ENCODE peak calls at places on chromosomes 12 and 14, in nine cellular contexts. One of them, this sample, is unnamed.
A peak's percentile ranks its signal among the peaks of the same experiment; 100 is the strongest.

GRCh38 chr14:53792909-53793308 is 163.7 kb downstream of the BMP4 start:
- DNase-seq in EL: no peak
- DNase-seq in NCI-H460: no peak
- DNase-seq in natural killer cell treated with Interleukin-12 subunit alpha and Interleukin-12 subunit beta and Interleukin-15 and Interleukin-18, amount 100 ng/mL, for 72 hours: no peak
- DNase-seq in mesothelial cell of epicardium: no peak
- DNase-seq in cerebellar cortex: no peak
- DNase-seq in mesendoderm: peak; percentile 45
- DNase-seq in iPS-NIHi11: no peak
- DNase-seq in MM.1S: no peak
- DNase-seq in this sample: no peak

GRCh38 chr14:24297190-24297964 is 2.2 kb downstream of the DHRS1 start:
- DNase-seq in mesendoderm: peak; percentile 85
- DNase-seq in NCI-H460: peak; percentile 54
- DNase-seq in cerebellar cortex: peak; percentile 47
- DNase-seq in natural killer cell treated with Interleukin-12 subunit alpha and Interleukin-12 subunit beta and Interleukin-15 and Interleukin-18, amount 100 ng/mL, for 72 hours: no peak
- DNase-seq in EL: no peak
- DNase-seq in MM.1S: no peak
- DNase-seq in mesothelial cell of epicardium: no peak
- DNase-seq in iPS-NIHi11: peak; percentile 52
- DNase-seq in this sample: no peak

GRCh38 chr12:104933128-104933527 is 25.0 kb downstream of the SLC41A2 start:
- DNase-seq in cerebellar cortex: no peak
- DNase-seq in natural killer cell treated with Interleukin-12 subunit alpha and Interleukin-12 subunit beta and Interleukin-15 and Interleukin-18, amount 100 ng/mL, for 72 hours: no peak
- DNase-seq in iPS-NIHi11: no peak
- DNase-seq in mesendoderm: no peak
- DNase-seq in NCI-H460: no peak
- DNase-seq in EL: no peak
- DNase-seq in MM.1S: no peak
- DNase-seq in mesothelial cell of epicardium: no peak
- DNase-seq in this sample: no peak

GRCh38 chr12:68497702-68498101 is 113.0 kb upstream of the RAP1B start:
- DNase-seq in EL: peak; percentile 98
- DNase-seq in mesothelial cell of epicardium: no peak
- DNase-seq in mesendoderm: no peak
- DNase-seq in natural killer cell treated with Interleukin-12 subunit alpha and Interleukin-12 subunit beta and Interleukin-15 and Interleukin-18, amount 100 ng/mL, for 72 hours: peak; percentile 70
- DNase-seq in NCI-H460: no peak
- DNase-seq in iPS-NIHi11: no peak
- DNase-seq in cerebellar cortex: no peak
- DNase-seq in MM.1S: no peak
- DNase-seq in this sample: no peak

GRCh38 chr12:109916045-109916444 is 16.0 kb downstream of the TCHP start:
- DNase-seq in MM.1S: no peak
- DNase-seq in cerebellar cortex: no peak
- DNase-seq in NCI-H460: no peak
- DNase-seq in EL: no peak
- DNase-seq in mesendoderm: no peak
- DNase-seq in mesothelial cell of epicardium: no peak
- DNase-seq in natural killer cell treated with Interleukin-12 subunit alpha and Interleukin-12 subunit beta and Interleukin-15 and Interleukin-18, amount 100 ng/mL, for 72 hours: no peak
- DNase-seq in iPS-NIHi11: no peak
- DNase-seq in this sample: no peak

GRCh38 chr12:10069099-10069498 is 29.7 kb downstream of the CLEC1A start:
- DNase-seq in EL: peak; percentile 75
- DNase-seq in NCI-H460: no peak
- DNase-seq in MM.1S: no peak
- DNase-seq in cerebellar cortex: no peak
- DNase-seq in natural killer cell treated with Interleukin-12 subunit alpha and Interleukin-12 subunit beta and Interleukin-15 and Interleukin-18, amount 100 ng/mL, for 72 hours: no peak
- DNase-seq in mesothelial cell of epicardium: no peak
- DNase-seq in mesendoderm: no peak
- DNase-seq in iPS-NIHi11: no peak
- DNase-seq in this sample: no peak

GRCh38 chr12:89346741-89347324 is 5.5 kb downstream of the DUSP6 start:
- DNase-seq in EL: peak; percentile 40
- DNase-seq in NCI-H460: no peak
- DNase-seq in mesothelial cell of epicardium: no peak
- DNase-seq in natural killer cell treated with Interleukin-12 subunit alpha and Interleukin-12 subunit beta and Interleukin-15 and Interleukin-18, amount 100 ng/mL, for 72 hours: no peak
- DNase-seq in mesendoderm: peak; percentile 70
- DNase-seq in cerebellar cortex: peak; percentile 62
- DNase-seq in MM.1S: no peak
- DNase-seq in iPS-NIHi11: no peak
- DNase-seq in this sample: no peak

GRCh38 chr14:69685217-69685616 is 73.8 kb downstream of the SUSD6 start:
- DNase-seq in natural killer cell treated with Interleukin-12 subunit alpha and Interleukin-12 subunit beta and Interleukin-15 and Interleukin-18, amount 100 ng/mL, for 72 hours: no peak
- DNase-seq in cerebellar cortex: no peak
- DNase-seq in NCI-H460: no peak
- DNase-seq in mesothelial cell of epicardium: no peak
- DNase-seq in MM.1S: no peak
- DNase-seq in iPS-NIHi11: no peak
- DNase-seq in mesendoderm: no peak
- DNase-seq in EL: no peak
- DNase-seq in this sample: no peak

GRCh38 chr12:76792828-76793227 is 28.9 kb downstream of the ZDHHC17 start:
- DNase-seq in cerebellar cortex: no peak
- DNase-seq in EL: no peak
- DNase-seq in NCI-H460: no peak
- DNase-seq in mesendoderm: no peak
- DNase-seq in MM.1S: no peak
- DNase-seq in iPS-NIHi11: no peak
- DNase-seq in mesothelial cell of epicardium: no peak
- DNase-seq in natural killer cell treated with Interleukin-12 subunit alpha and Interleukin-12 subunit beta and Interleukin-15 and Interleukin-18, amount 100 ng/mL, for 72 hours: no peak
- DNase-seq in this sample: no peak

GRCh38 chr12:127528576-127528975 is 738.4 kb upstream of the TMEM132C start:
- DNase-seq in NCI-H460: no peak
- DNase-seq in mesendoderm: peak; percentile 94
- DNase-seq in EL: no peak
- DNase-seq in iPS-NIHi11: no peak
- DNase-seq in natural killer cell treated with Interleukin-12 subunit alpha and Interleukin-12 subunit beta and Interleukin-15 and Interleukin-18, amount 100 ng/mL, for 72 hours: no peak
- DNase-seq in mesothelial cell of epicardium: no peak
- DNase-seq in cerebellar cortex: peak; percentile 22
- DNase-seq in MM.1S: no peak
- DNase-seq in this sample: no peak

GRCh38 chr12:52521175-52521574 is 981 bp upstream of the KRT5 start:
- DNase-seq in mesendoderm: peak; percentile 70
- DNase-seq in EL: no peak
- DNase-seq in mesothelial cell of epicardium: no peak
- DNase-seq in natural killer cell treated with Interleukin-12 subunit alpha and Interleukin-12 subunit beta and Interleukin-15 and Interleukin-18, amount 100 ng/mL, for 72 hours: peak; percentile 22
- DNase-seq in NCI-H460: no peak
- DNase-seq in iPS-NIHi11: no peak
- DNase-seq in cerebellar cortex: no peak
- DNase-seq in MM.1S: no peak
- DNase-seq in this sample: no peak

GRCh38 chr12:110750784-110751461 is 8.2 kb upstream of the PPP1CC start:
- DNase-seq in mesothelial cell of epicardium: no peak
- DNase-seq in MM.1S: no peak
- DNase-seq in EL: peak; percentile 38
- DNase-seq in iPS-NIHi11: no peak
- DNase-seq in cerebellar cortex: no peak
- DNase-seq in mesendoderm: no peak
- DNase-seq in natural killer cell treated with Interleukin-12 subunit alpha and Interleukin-12 subunit beta and Interleukin-15 and Interleukin-18, amount 100 ng/mL, for 72 hours: no peak
- DNase-seq in NCI-H460: no peak
- DNase-seq in this sample: no peak

This sample was measured in GM12891.